ENCODE peak calls at places on chromosomes 2 and 18, in four cellular contexts. Z is right cardiac atrium, M is left ventricle myocardium inferior, W is GM23248. C is an unnamed sample.

GRCh38 chr18:58977223-58977622 is 112.5 kb downstream of the ZNF532 start:
- DNase-seq in W (no peak), M (no peak), Z (no peak), C (no peak)

GRCh38 chr2:237253046-237253723 is 160.8 kb downstream of the COL6A3 start:
- DNase-seq in M (no peak), Z (no peak), W (peak), C (no peak)

GRCh38 chr2:70069049-70069448 is 18.2 kb upstream of the PCBP1 start:
- DNase-seq in M (no peak), W (peak), Z (no peak), C (no peak)

GRCh38 chr2:196249860-196250259 is 78.5 kb upstream of the STK17B start:
- DNase-seq in M (no peak), W (peak), Z (no peak), C (no peak)

GRCh38 chr18:7892556-7892955 is 325.4 kb downstream of the PTPRM start:
- DNase-seq in Z (no peak), W (no peak), M (no peak), C (no peak)

GRCh38 chr2:226794751-226795171 is 4.9 kb downstream of the IRS1 start:
- DNase-seq in Z (peak), M (no peak), W (peak), C (peak)

GRCh38 chr2:64807417-64807816 is 153.7 kb upstream of the SERTAD2 start:
- DNase-seq in M (no peak), Z (no peak), W (peak), C (peak)

GRCh38 chr2:130351495-130352125 is 4.2 kb upstream of the PTPN18 start:
- DNase-seq in W (no peak), Z (no peak), M (no peak), C (no peak)

GRCh38 chr2:56182420-56182819 is 1.4 kb upstream of the CCDC85A start:
- DNase-seq in Z (no peak), M (no peak), W (no peak), C (no peak)

GRCh38 chr2:219448099-219448775 is 13.6 kb downstream of the SPEG start:
- DNase-seq in Z (no peak), W (no peak), M (no peak), C (no peak)

GRCh38 chr2:196260546-196260945 is 89.2 kb upstream of the STK17B start:
- DNase-seq in W (no peak), Z (no peak), M (no peak), C (no peak)

GRCh38 chr2:83104202-83104601 is 1354.9 kb downstream of the SUCLG1 start:
- DNase-seq in W (no peak), Z (no peak), M (no peak), C (no peak)

GRCh38 chr2:83106853-83107252 is 1352.2 kb downstream of the SUCLG1 start:
- DNase-seq in Z (no peak), M (no peak), W (no peak), C (no peak)

GRCh38 chr2:83103602-83104001 is 1355.5 kb downstream of the SUCLG1 start:
- DNase-seq in Z (no peak), M (no peak), W (peak), C (no peak)
- H3K4me3 ChIP-seq in Z (no peak), M (no peak), W (no peak), C (no peak)

GRCh38 chr2:121804340-121804739 is 48.9 kb downstream of the TSN start:
- DNase-seq in Z (no peak), W (no peak), M (no peak), C (peak)
- H3K4me3 ChIP-seq in Z (no peak), W (no peak), M (no peak), C (no peak)

GRCh38 chr2:85666435-85666924 is 1.5 kb downstream of the SFTPB start:
- DNase-seq in W (no peak), M (no peak), Z (no peak), C (no peak)

GRCh38 chr2:85666016-85666415 is 2.0 kb downstream of the SFTPB start:
- DNase-seq in M (no peak), Z (no peak), W (no peak), C (no peak)

GRCh38 chr2:85663684-85664565 is 4.1 kb downstream of the SFTPB start:
- DNase-seq in M (no peak), Z (no peak), W (no peak), C (no peak)

GRCh38 chr2:85666937-85667336 is 1.1 kb downstream of the SFTPB start:
- DNase-seq in W (no peak), Z (no peak), M (no peak), C (no peak)

GRCh38 chr2:85665264-85665937 is 2.6 kb downstream of the SFTPB start:
- DNase-seq in M (no peak), Z (no peak), W (no peak), C (no peak)
- H3K4me3 ChIP-seq in M (no peak), Z (no peak), W (no peak), C (no peak)

DNA sequence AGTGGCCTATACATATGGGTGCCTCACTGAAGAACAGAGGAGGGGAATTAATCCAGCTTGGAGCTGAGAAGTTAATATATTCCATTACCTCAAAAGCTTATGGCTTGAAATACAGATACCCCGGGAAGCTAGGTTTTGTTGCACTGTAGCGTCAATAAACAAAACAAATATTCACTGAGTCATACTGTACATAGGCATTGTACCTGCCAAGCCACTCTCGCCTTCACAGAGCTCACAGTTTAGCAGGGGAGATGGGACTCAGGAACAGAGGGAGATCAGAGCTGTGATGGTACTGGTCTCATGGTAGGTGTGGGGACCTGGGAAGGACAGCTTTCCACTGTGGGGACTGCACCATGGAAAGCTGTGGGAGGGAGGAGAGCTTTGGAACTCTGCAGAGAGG is 111.2 kb upstream of the ST6GAL2 start:
- DNase-seq in W (no peak), M (no peak), Z (no peak), C (no peak)
- H3K4me3 ChIP-seq in W (no peak), M (no peak), Z (no peak), C (no peak)

DNA sequence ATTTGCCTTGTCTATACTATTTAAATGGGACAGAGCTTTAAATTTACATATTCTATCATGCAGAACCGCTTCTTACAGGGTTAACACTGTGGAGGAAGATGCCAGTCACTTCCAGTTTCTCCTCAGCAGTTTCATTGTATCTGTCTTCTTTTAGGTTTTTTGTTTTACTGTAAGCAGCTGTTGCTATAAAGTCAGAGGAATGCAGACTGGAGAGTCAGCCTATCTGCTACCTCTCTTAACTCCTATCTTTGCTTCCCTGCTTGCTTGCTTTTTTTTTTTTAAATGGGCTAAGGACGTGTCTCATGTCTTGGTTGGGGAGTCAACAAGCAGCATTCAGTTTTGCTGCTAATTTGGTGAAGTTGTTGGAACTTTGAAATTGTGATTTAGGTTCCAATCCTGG is 8.9 kb downstream of the EPC2 start:
- DNase-seq in Z (no peak), M (no peak), W (no peak), C (peak)
- H3K4me3 ChIP-seq in Z (no peak), M (no peak), W (no peak), C (no peak)

DNA sequence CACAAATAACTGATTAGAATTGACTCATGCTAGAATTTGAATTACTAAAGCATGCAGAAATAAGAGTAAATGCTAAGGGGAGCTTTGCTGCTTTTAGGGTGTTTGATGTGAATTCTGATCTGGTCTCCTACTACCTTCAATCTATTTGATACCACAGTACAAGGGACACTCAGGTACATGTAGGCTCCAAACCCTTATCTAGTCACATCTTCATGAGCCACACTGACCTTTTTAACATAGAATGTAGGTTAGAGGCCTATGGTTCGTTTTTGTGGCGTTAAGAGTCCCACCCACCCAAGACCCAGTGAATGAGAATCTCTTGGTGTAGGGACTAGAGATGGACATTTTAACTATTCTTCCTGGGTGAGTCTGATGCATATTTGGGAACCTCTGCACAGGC is 65.7 kb downstream of the PLCL1 start:
- DNase-seq in W (no peak), Z (no peak), M (no peak), C (no peak)
- H3K4me3 ChIP-seq in W (no peak), Z (no peak), M (no peak), C (no peak)

GRCh38 chr2:37323770-37324535 is 680 bp downstream of the PRKD3 start:
- DNase-seq in Z (peak), W (peak), M (peak), C (peak)

GRCh38 chr2:37323176-37323575 is 1.5 kb downstream of the PRKD3 start:
- DNase-seq in M (no peak), Z (no peak), W (peak), C (no peak)

GRCh38 chr2:37324536-37324785 is 172 bp downstream of the PRKD3 start:
- DNase-seq in W (peak), Z (peak), M (peak), C (peak)

GRCh38 chr2:37321029-37321682 is 3.5 kb downstream of the PRKD3 start:
- DNase-seq in Z (no peak), M (no peak), W (no peak), C (no peak)

DNA sequence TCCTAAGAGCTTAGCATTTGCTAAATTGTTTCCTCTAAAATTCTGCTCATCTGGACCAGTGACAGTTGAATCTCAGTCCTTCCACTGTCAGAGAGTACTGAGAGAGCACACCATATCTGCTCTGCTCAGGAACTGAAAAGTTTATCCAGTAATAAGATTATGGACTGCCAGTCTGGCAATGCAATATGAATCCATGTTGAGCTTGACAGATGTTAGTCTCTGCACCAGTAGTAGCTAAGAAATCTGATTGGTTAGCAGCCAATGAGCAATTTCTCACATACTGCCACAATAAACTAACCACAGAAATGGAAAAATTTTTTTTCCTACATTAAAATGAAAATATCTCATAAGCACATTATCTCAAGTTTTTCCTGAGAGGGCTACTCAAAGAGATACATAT is 2.3 kb downstream of the PRKD3 start:
- DNase-seq in Z (no peak), W (peak), M (no peak), C (no peak)
- H3K4me3 ChIP-seq in Z (peak), W (peak), M (peak), C (no peak)